ENCODE peak calls at places on chromosome 12, in nine cellular contexts. D, H, C, J, K, B, U, E and I are unnamed samples. For H3K4me1, the result is how much of the 10 kb centered on the place peaks cover.

GRCh38 chr12:75205556-75205955 is 4.1 kb downstream of the KCNC2 start:
- DNase-seq in U (no peak), J (no peak), C (no peak), B (no peak), E (no peak), H (no peak), D (no peak), K (no peak), I (no peak)

GRCh38 chr12:62363506-62363905 is 103.1 kb upstream of the MON2 start:
- DNase-seq in H (no peak), D (no peak), J (no peak), C (no peak), E (no peak), B (no peak), K (no peak), U (no peak), I (no peak)

GRCh38 chr12:119328111-119328510 is 6.4 kb upstream of the CCDC60 start:
- DNase-seq in E (no peak), U (peak), C (no peak), K (peak), D (no peak), J (peak), B (peak), H (peak), I (peak)

GRCh38 chr12:62632521-62632920 is 165.9 kb downstream of the MON2 start:
- DNase-seq in J (no peak), H (peak), E (peak), D (peak), B (peak), K (no peak), C (peak), U (peak), I (peak)

GRCh38 chr12:24947541-24948451 is 1.1 kb downstream of the BCAT1 start:
- DNase-seq in E (no peak), B (no peak), D (no peak), C (no peak), K (peak), J (no peak), U (peak), H (no peak), I (no peak)

GRCh38 chr12:57213068-57213715 is 3.4 kb upstream of the NXPH4 start:
- DNase-seq in E (peak), C (peak), J (peak), U (peak), H (peak), K (peak), B (peak), D (peak), I (peak)

GRCh38 chr12:92570056-92570753 is 132.6 kb upstream of the PLEKHG7 start:
- DNase-seq in U (peak), K (peak), J (peak), D (peak), H (no peak), C (peak), E (peak), B (peak), I (no peak)

GRCh38 chr12:131194166-131194565 is 240.5 kb downstream of the ADGRD1 start:
- DNase-seq in D (no peak), K (no peak), C (no peak), J (peak), B (no peak), H (no peak), E (no peak), U (no peak), I (no peak)

GRCh38 chr12:51924551-51925399 is 17.5 kb downstream of the ACVRL1 start:
- DNase-seq in D (no peak), B (no peak), E (no peak), J (no peak), H (no peak), C (no peak), U (no peak), K (peak), I (no peak)

GRCh38 chr12:93894391-93895095 is 217.4 kb downstream of the CRADD start:
- DNase-seq in J (no peak), B (peak), D (peak), K (no peak), C (peak), E (peak), U (no peak), H (peak), I (peak)

GRCh38 chr12:116980083-116980482 is 69.3 kb downstream of the FBXW8 start:
- DNase-seq in B (no peak), C (no peak), U (peak), E (no peak), H (no peak), J (no peak), D (no peak), K (peak), I (no peak)
- H3K4me1 ChIP-seq in B (under half), C (under half), U (under half), E (under half), H (under half), J (under half), D (under half), K (under half), I (under half)

DNA sequence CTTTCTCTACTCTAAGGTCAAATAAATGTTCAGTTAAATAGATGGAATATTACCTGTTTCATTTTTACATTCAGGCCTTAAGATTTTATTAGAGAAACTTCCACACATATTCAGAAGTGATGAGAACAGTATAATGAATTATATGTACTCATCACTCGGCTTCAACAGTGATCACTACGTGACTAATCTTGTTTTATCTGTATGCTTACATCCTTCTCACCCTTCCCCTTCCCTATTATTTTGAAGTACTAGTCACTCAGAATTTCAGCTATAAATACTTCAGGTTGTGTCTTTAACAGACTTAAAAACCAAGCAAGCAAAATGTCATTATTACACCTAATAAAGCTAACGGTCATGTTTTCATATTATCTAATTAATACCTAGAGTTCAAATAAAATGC is 34.9 kb downstream of the ETV6 start:
- DNase-seq in H (no peak), K (no peak), E (no peak), C (no peak), J (no peak), D (no peak), U (no peak), B (no peak), I (no peak)
- H3K4me1 ChIP-seq in H (under half), K (under half), E (half or more), C (under half), J (under half), D (half or more), U (under half), B (half or more), I (under half)

GRCh38 chr12:132494294-132495164 is 4.6 kb downstream of the FBRSL1 start:
- DNase-seq in C (no peak), U (no peak), H (no peak), J (no peak), B (no peak), K (peak), D (no peak), E (no peak), I (no peak)

GRCh38 chr12:132495629-132496207 is 5.8 kb downstream of the FBRSL1 start:
- DNase-seq in D (no peak), J (no peak), H (no peak), K (no peak), U (no peak), E (no peak), B (no peak), C (no peak), I (no peak)

GRCh38 chr12:132496270-132496669 is 6.3 kb downstream of the FBRSL1 start:
- DNase-seq in K (no peak), D (no peak), U (no peak), E (no peak), B (no peak), C (no peak), H (no peak), J (no peak), I (no peak)

GRCh38 chr12:132493482-132494178 is 3.7 kb downstream of the FBRSL1 start:
- DNase-seq in K (no peak), C (no peak), E (no peak), D (no peak), J (no peak), U (no peak), H (no peak), B (no peak), I (no peak)

DNA sequence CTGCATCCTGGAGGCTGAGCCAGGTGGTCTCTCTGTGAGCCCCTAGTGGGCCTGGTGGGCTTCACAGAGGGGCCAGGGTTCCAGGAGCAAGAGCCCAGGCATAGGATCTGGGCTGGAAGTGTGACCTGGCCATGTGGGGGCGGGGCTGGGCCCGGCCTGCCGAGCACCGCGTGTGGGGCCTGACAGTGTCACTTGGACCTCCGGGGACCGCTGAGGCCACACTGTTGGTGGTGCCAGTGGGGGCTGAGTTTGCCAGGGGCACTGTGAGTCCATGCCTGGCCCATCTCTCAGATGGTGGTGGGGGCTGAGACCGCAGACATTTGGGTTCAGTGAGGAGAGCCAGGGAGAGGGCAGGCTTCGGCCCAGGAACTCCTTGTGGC is 5.2 kb downstream of the FBRSL1 start:
- DNase-seq in K (no peak), B (no peak), D (no peak), H (peak), C (no peak), U (no peak), E (no peak), J (no peak), I (no peak)
- H3K4me1 ChIP-seq in K (half or more), B (half or more), D (half or more), H (under half), C (under half), U (under half), E (half or more), J (under half), I (half or more)

GRCh38 chr12:99611117-99611516 is 36.4 kb upstream of the GARIN6 start:
- DNase-seq in D (no peak), J (no peak), U (peak), H (no peak), K (peak), B (no peak), C (no peak), E (no peak), I (no peak)

GRCh38 chr12:99611590-99611989 is 36.0 kb upstream of the GARIN6 start:
- DNase-seq in D (no peak), K (peak), B (no peak), H (no peak), U (peak), C (no peak), J (no peak), E (no peak), I (no peak)

DNA sequence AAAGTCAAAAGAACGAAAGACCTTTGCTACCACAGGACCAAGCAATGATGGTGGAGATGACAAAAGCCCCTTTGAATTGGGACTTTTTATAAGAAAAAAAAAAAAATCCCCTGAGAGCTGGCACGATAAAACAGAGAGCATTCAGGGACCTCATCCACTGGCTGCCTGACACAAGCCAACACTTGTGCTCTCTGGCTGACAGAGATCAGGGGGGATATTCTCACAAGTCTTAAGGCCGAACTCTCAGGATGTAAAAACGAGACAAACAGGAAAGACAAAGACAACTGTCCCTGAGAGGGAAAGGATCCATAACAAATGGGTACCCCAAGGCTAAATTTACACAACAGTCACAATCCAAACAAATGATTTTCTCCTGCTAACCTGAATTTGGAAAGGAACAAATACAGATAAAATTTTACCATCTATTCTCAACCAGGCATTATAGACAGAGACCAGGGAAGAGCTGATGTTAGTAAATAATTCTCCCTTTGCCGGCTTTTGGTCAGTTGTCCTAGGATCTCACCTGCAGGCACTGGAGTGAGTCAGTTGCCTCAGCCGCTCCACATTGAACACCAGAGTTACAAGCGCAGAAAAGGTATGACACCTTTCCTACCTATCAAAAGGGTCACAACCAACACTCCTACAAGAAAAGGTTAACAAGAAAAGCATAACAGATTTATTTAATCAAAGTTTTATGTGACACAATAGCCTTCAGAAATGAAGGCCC is 37.9 kb upstream of the GARIN6 start:
- DNase-seq in E (no peak), K (no peak), D (no peak), C (no peak), B (no peak), H (no peak), J (no peak), U (peak), I (no peak)
- H3K4me1 ChIP-seq in E (under half), K (under half), D (under half), C (under half), B (under half), H (under half), J (under half), U (under half), I (under half)

GRCh38 chr12:121806556-121807308 is 2.9 kb downstream of the SETD1B start:
- DNase-seq in C (no peak), D (no peak), H (no peak), J (no peak), E (no peak), B (no peak), K (no peak), U (peak), I (no peak)
- H3K4me1 ChIP-seq in C (under half), D (under half), H (under half), J (under half), E (half or more), B (under half), K (under half), U (under half), I (under half)

DNA sequence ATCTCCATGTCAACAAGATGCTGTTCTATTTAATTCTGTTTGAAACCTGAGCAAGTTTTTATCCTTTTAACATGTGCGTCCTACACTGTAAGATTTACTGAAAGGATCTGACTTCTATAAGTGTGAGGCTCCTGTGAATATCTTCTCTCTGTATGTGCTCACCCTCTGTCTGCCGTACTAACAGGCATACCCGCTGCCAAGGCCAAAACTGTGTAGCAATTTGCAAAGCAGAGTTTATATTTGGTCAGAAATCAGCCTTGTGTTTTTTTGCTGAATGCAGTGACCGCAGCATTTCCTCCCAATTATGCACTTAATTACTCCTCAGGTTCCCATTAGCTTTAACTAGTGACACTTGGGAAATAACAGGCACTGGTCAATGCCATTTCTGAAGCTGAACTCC is 12.3 kb downstream of the CHST11 start:
- DNase-seq in J (no peak), U (no peak), H (no peak), K (no peak), B (no peak), D (no peak), E (no peak), C (no peak), I (no peak)
- H3K4me1 ChIP-seq in J (under half), U (under half), H (under half), K (under half), B (under half), D (under half), E (under half), C (under half), I (under half)

GRCh38 chr12:122646568-122647220 is 56.5 kb downstream of the HCAR2 start:
- DNase-seq in U (no peak), E (peak), J (no peak), H (no peak), C (no peak), D (peak), B (no peak), K (peak), I (no peak)
- H3K4me1 ChIP-seq in U (under half), E (under half), J (under half), H (under half), C (under half), D (under half), B (under half), K (under half), I (under half)

GRCh38 chr12:111410229-111411186 is 4.8 kb downstream of the SH2B3 start:
- DNase-seq in E (no peak), C (no peak), H (no peak), K (no peak), D (no peak), B (no peak), U (no peak), J (no peak), I (no peak)

GRCh38 chr12:111411187-111411764 is 5.6 kb downstream of the SH2B3 start:
- DNase-seq in K (no peak), J (no peak), C (no peak), D (no peak), H (no peak), U (no peak), E (no peak), B (no peak), I (no peak)

GRCh38 chr12:111413442-111414086 is 7.8 kb downstream of the SH2B3 start:
- DNase-seq in B (peak), J (no peak), E (no peak), U (no peak), C (no peak), D (no peak), H (no peak), K (no peak), I (peak)

GRCh38 chr12:111412830-111413441 is 7.2 kb downstream of the SH2B3 start:
- DNase-seq in U (no peak), K (no peak), H (no peak), C (no peak), E (no peak), D (no peak), J (no peak), B (no peak), I (no peak)

DNA sequence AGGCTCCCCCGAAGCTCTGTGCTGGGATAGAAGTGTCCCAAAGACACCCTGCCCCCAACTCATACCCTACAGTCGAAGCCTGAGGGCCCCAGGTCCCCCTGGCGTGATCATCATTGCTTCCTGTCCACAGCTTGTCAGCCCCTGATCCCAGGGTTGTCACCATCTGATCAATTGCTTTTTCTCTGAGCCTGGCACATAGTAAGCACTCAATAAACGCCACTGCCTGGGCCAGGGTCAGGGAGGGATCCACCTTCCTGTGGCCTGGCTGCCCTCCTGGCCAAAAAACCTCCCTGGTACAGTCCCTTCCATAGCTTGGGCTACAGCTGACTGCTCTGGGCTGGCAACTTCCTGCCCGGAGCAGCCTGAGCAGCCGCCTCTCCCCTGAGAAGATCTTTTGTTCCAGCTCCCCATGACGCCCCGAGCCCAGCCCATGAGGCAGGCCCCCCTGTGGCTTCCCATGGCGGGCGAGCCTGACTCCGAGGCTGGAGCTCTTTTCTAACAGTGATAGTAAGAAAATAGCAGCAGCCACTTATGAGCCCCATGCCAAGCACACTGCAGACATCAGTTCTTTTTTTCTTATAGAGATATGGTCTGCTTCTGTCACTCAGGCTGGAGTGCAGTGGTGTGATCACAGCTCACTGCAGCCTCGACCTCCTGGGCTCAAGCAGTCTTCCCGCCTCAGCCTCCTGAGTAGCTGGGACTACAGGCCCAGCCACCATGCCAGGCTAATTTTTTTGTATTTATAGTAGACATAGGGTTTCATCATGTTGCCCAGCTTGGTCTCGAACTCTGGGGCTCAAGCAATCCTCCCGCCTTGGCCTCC is 6.5 kb downstream of the SH2B3 start:
- DNase-seq in D (no peak), H (peak), K (no peak), B (no peak), C (no peak), U (peak), J (no peak), E (no peak), I (no peak)
- H3K4me1 ChIP-seq in D (half or more), H (under half), K (under half), B (half or more), C (under half), U (under half), J (under half), E (half or more), I (half or more)

DNA sequence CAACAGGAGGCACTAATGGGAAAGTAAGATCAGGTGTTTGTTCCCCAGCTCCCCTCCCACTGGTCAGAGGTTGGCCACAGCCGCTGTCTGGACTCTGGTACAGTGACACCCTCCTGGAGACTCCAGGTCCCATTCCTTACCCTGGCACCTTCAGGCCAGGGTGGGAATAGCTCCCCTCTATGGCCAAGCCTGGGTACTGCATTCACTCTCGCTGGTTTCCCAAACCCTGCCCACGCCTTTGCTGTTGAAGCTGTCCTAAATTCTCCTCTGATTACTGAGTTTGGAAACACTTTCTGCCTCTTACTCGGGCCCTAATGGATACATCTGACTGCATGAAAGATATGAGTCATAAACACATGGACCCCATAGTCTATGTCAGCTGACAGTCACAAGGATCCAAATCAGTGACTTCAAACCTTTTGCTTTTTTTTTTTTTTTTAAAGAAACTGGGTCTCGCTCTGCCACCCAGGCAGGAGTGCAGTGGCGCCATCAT is 17.9 kb downstream of the HRK start:
- DNase-seq in E (no peak), U (peak), J (no peak), D (no peak), H (no peak), C (no peak), B (peak), K (peak), I (no peak)
- H3K4me1 ChIP-seq in E (under half), U (under half), J (under half), D (under half), H (under half), C (under half), B (under half), K (under half), I (under half)